ENCODE peak calls at places on chromosomes 7 and 10, in four cellular contexts. F is AG04450; S is effector memory CD4-positive, alpha-beta T cell; G is PC-3. K is an unnamed sample.

GRCh38 chr10:71771821-71772617 is 1.3 kb downstream of the VSIR start:
- DNase-seq in F (no peak), S (peak), G (peak), K (peak)

GRCh38 chr10:132689721-132690360 is 96.1 kb downstream of the NKX6-2 start:
- DNase-seq in S (no peak), G (no peak), F (no peak), K (no peak)

GRCh38 chr7:26583094-26583493 is 281.3 kb downstream of the SKAP2 start:
- DNase-seq in F (no peak), G (no peak), S (no peak), K (no peak)

GRCh38 chr7:120919466-120919865 is 31.1 kb upstream of the ING3 start:
- DNase-seq in G (no peak), S (no peak), F (no peak), K (peak)

GRCh38 chr10:110528224-110528997 is 30.7 kb downstream of the DUSP5 start:
- DNase-seq in G (no peak), S (no peak), F (no peak), K (no peak)

GRCh38 chr7:75630549-75630948 is 108.2 kb downstream of the HIP1 start:
- DNase-seq in S (no peak), G (no peak), F (no peak), K (no peak)

GRCh38 chr10:1130995-1131790 is 75.0 kb downstream of the WDR37 start:
- DNase-seq in F (no peak), G (no peak), S (no peak), K (no peak)

GRCh38 chr10:104349623-104350142 is 4.0 kb upstream of the CFAP58 start:
- DNase-seq in G (peak), S (no peak), F (no peak), K (no peak)

GRCh38 chr10:49371967-49372366 is 23.9 kb downstream of the DRGX start:
- DNase-seq in G (peak), S (no peak), F (no peak), K (no peak)

GRCh38 chr10:3452683-3453388 is 280.3 kb upstream of the PITRM1 start:
- DNase-seq in F (peak), S (no peak), G (peak), K (no peak)

GRCh38 chr10:3451516-3452185 is 279.1 kb upstream of the PITRM1 start:
- DNase-seq in F (no peak), G (no peak), S (no peak), K (no peak)

GRCh38 chr10:3455385-3456334 is 283.1 kb upstream of the PITRM1 start:
- DNase-seq in G (no peak), S (no peak), F (no peak), K (no peak)

DNA sequence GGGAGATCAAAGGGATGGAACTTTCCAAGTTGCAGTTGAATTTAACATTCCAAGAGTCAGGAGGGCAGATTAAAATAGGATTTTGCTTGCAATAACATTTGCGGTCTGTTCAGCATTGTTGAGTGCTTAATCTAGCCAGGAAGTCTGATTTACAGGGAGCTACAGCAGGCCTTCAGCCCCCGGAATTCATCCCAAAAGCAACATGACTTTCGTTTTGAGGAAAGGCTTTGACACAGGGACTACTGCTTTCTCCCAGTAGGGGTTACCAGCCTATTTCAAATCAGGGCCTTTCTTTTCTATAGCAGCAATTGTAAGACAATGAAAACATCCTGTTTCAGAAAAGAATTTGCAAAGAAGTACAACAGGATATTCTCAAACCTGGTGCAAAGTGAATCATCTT is 279.7 kb upstream of the PITRM1 start:
- DNase-seq in S (no peak), G (peak), F (peak), K (peak)
- H3K4me3 ChIP-seq in S (no peak), G (no peak), F (peak), K (no peak)

GRCh38 chr7:130936202-130936931 is 202.4 kb upstream of the KLF14 start:
- DNase-seq in S (no peak), F (no peak), G (peak), K (no peak)

GRCh38 chr7:130932088-130932487 is 198.1 kb upstream of the KLF14 start:
- DNase-seq in S (no peak), F (no peak), G (no peak), K (no peak)

GRCh38 chr7:130932667-130933432 is 198.8 kb upstream of the KLF14 start:
- DNase-seq in S (no peak), F (no peak), G (no peak), K (no peak)

GRCh38 chr7:130935564-130936157 is 201.7 kb upstream of the KLF14 start:
- DNase-seq in S (no peak), G (peak), F (no peak), K (no peak)

GRCh38 chr7:130933919-130934318 is 199.9 kb upstream of the KLF14 start:
- DNase-seq in G (no peak), F (no peak), S (no peak), K (no peak)
- H3K4me3 ChIP-seq in G (no peak), F (no peak), S (no peak), K (no peak)

GRCh38 chr10:24120651-24121050 is 88.3 kb upstream of the KIAA1217 start:
- DNase-seq in S (no peak), G (no peak), F (no peak), K (no peak)

GRCh38 chr10:24118246-24118645 is 90.7 kb upstream of the KIAA1217 start:
- DNase-seq in S (no peak), G (no peak), F (no peak), K (peak)

GRCh38 chr10:24119919-24120318 is 89.0 kb upstream of the KIAA1217 start:
- DNase-seq in F (no peak), S (no peak), G (no peak), K (peak)

GRCh38 chr10:24114561-24114960 is 94.4 kb upstream of the KIAA1217 start:
- DNase-seq in S (no peak), G (no peak), F (no peak), K (peak)

DNA sequence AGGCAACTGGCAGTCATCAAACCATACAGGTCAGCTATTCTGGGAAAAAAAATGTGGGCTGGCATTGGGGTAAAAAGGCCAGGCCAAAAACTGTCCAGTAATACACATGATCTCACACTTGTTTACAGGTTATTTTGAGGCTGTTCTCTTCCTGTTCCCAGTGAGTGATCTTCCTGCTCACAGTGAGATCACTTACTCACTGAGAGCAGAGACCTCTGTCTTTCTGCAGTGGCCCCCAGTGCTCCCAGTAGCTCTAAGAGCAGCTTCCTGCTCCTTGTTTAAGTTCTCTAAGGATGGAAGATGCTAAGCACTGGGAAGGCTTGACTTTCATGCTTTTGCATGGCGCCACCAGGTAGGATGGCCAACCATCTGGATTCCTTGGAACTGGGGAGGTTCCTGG is 93.5 kb upstream of the KIAA1217 start:
- DNase-seq in G (no peak), F (no peak), S (no peak), K (no peak)
- H3K4me3 ChIP-seq in G (no peak), F (no peak), S (no peak), K (no peak)

DNA sequence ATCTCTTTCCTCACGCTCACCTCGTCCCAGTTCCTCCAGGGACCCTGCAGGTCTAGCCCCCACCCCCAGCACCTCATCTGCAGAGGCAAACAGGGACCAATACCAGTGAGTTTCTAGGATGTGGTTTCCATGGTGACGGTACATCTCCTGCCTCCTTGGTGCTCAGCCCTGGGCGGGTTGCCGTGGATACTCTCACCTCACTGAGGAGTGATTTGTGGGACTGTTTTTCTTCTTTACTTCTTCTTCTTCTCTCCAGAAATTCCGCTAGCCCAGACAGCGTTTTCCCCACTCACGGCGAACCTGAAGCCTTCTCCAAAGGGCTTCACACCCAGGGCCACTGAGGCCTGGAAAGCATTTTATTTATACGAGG is 15.2 kb downstream of the FAM241B start:
- DNase-seq in G (no peak), S (no peak), F (no peak), K (no peak)
- H3K4me3 ChIP-seq in G (no peak), S (no peak), F (no peak), K (no peak)

K was measured in SJCRH30.